ENCODE peak calls at places on chromosomes 4 and X, in nine cellular contexts. A is CD4-positive, alpha-beta T cell; S is A549; Y is breast epithelium; B is body of pancreas; T is ascending aorta; L is IMR-90; D is hepatocyte; O is caudate nucleus. R is an unnamed sample.
A peak's percentile ranks its signal among the peaks of the same experiment; 100 is the strongest.

GRCh38 chrX:18542897-18543296 is 117.5 kb downstream of the CDKL5 start:
- DNase-seq in A (no peak), S (no peak), Y (no peak), B (no peak), T (no peak), L (no peak), D (no peak), O (no peak), R (no peak)

GRCh38 chr4:42282081-42282901 is 115.0 kb upstream of the SHISA3 start:
- DNase-seq in A (no peak), S (peak; percentile 47), Y (no peak), B (peak; percentile 49), T (no peak), L (peak; percentile 68), D (peak; percentile 93), O (no peak), R (no peak)

GRCh38 chr4:120731561-120731960 is 191.0 kb downstream of the PRDM5 start:
- DNase-seq in A (no peak), S (no peak), Y (no peak), B (no peak), T (no peak), L (peak; percentile 18), D (no peak), O (no peak), R (no peak)

GRCh38 chr4:5446595-5446994 is 261.8 kb downstream of the EVC2 start:
- DNase-seq in A (no peak), S (no peak), Y (peak; percentile 43), B (no peak), T (no peak), L (no peak), D (no peak), O (no peak), R (no peak)

GRCh38 chr4:108193891-108194672 is 25.4 kb upstream of the LEF1 start:
- DNase-seq in A (no peak), S (no peak), Y (no peak), B (no peak), T (no peak), L (no peak), D (no peak), O (no peak), R (no peak)

GRCh38 chr4:41538017-41538733 is at the start of gene LIMCH1:
- DNase-seq in A (no peak), S (no peak), Y (no peak), B (peak; percentile 7), T (peak; percentile 62), L (no peak), D (no peak), O (no peak), R (peak; percentile 65)

GRCh38 chr4:172708184-172708583 is 460.4 kb upstream of the GALNT7 start:
- DNase-seq in A (no peak), S (no peak), Y (no peak), B (no peak), T (no peak), L (no peak), D (peak; percentile 15), O (no peak), R (no peak)

GRCh38 chr4:173257732-173258717 is 76.1 kb downstream of the HMGB2 start:
- DNase-seq in A (peak; percentile 50), S (peak; percentile 5), Y (no peak), B (peak; percentile 65), T (no peak), L (peak; percentile 74), D (peak; percentile 75), O (no peak), R (no peak)

GRCh38 chrX:134572816-134573682 is 85.2 kb downstream of the PLAC1 start:
- DNase-seq in A (no peak), S (peak; percentile 18), Y (no peak), B (no peak), T (no peak), L (peak; percentile 48), D (no peak), O (no peak), R (no peak)

GRCh38 chr4:38675167-38676121 is 11.4 kb downstream of the KLF3 start:
- DNase-seq in A (peak; percentile 78), S (peak; percentile 36), Y (peak; percentile 66), B (peak; percentile 89), T (no peak), L (peak; percentile 88), D (peak; percentile 90), O (no peak), R (peak; percentile 63)

GRCh38 chr4:124423160-124423559 is 289.4 kb downstream of the ANKRD50 start:
- DNase-seq in A (no peak), S (no peak), Y (no peak), B (no peak), T (no peak), L (peak; percentile 65), D (peak; percentile 27), O (no peak), R (no peak)

GRCh38 chr4:5553801-5554200 is 154.6 kb downstream of the EVC2 start:
- DNase-seq in A (no peak), S (no peak), Y (no peak), B (no peak), T (no peak), L (no peak), D (no peak), O (no peak), R (no peak)

GRCh38 chr4:61320154-61320553 is 120.0 kb downstream of the ADGRL3 start:
- DNase-seq in A (no peak), S (no peak), Y (no peak), B (no peak), T (no peak), L (peak; percentile 8), D (no peak), O (no peak), R (no peak)

GRCh38 chrX:47234583-47234982 is 1.8 kb downstream of the USP11 start:
- DNase-seq in A (no peak), S (no peak), Y (no peak), B (no peak), T (no peak), L (peak; percentile 52), D (no peak), O (no peak), R (no peak)

GRCh38 chr4:40240040-40240653 is 43.3 kb downstream of the RHOH start:
- DNase-seq in A (no peak), S (no peak), Y (no peak), B (no peak), T (no peak), L (peak; percentile 11), D (no peak), O (no peak), R (no peak)

GRCh38 chr4:3639613-3640586 is 107.7 kb upstream of the LRPAP1 start:
- DNase-seq in A (no peak), S (no peak), Y (no peak), B (no peak), T (no peak), L (no peak), D (no peak), O (no peak), R (no peak)

GRCh38 chr4:84146300-84146942 is 352.7 kb downstream of the NKX6-1 start:
- DNase-seq in A (no peak), S (no peak), Y (no peak), B (no peak), T (no peak), L (no peak), D (no peak), O (no peak), R (no peak)

DNA sequence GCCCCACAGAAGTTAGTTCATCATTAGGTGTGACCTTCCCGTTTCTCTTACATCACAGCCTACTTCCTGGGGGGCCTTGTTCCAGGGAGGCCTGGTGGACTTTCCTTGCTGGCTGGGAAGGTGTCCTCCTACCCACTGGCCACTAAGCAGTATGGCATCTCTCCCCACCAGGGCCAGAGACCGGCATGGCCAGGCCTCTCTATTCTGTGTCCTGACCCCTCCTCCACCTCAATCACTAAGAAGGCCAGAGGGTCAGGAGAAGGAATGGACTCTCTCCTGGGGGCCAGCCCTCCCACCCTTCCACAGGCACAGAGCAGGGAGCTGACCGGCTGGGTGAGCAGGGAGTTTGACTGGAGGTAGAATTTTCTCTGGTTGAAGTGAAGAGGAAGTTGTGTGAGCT is 81.9 kb downstream of the PJA1 start:
- DNase-seq in A (no peak), S (no peak), Y (no peak), B (no peak), T (no peak), L (no peak), D (no peak), O (no peak), R (no peak)
- H3K27ac ChIP-seq in A (no peak overlapping the region), S (no peak overlapping the region), Y (no peak overlapping the region), B (no peak overlapping the region), T (no peak overlapping the region), L (no peak overlapping the region), D (peak overlapping the region; percentile 52), O (no peak overlapping the region), R (no peak overlapping the region)

GRCh38 chrX:48590203-48591103 is 6.8 kb upstream of the WDR13 start:
- DNase-seq in A (no peak), S (no peak), Y (no peak), B (no peak), T (no peak), L (no peak), D (no peak), O (no peak), R (no peak)
- H3K27ac ChIP-seq in A (no peak overlapping the region), S (no peak overlapping the region), Y (peak overlapping the region; percentile 75), B (peak overlapping the region; percentile 89), T (no peak overlapping the region), L (no peak overlapping the region), D (peak overlapping the region; percentile 71), O (peak overlapping the region; percentile 6), R (no peak overlapping the region)

GRCh38 chr4:25321703-25322102 is 9.1 kb downstream of the ZCCHC4 start:
- DNase-seq in A (no peak), S (no peak), Y (no peak), B (no peak), T (no peak), L (no peak), D (no peak), O (no peak), R (no peak)
- H3K27ac ChIP-seq in A (no peak overlapping the region), S (peak overlapping the region; percentile 88), Y (no peak overlapping the region), B (no peak overlapping the region), T (no peak overlapping the region), L (no peak overlapping the region), D (no peak overlapping the region), O (no peak overlapping the region), R (no peak overlapping the region)

GRCh38 chr4:23685481-23685880 is 204.4 kb downstream of the PPARGC1A start:
- DNase-seq in A (no peak), S (no peak), Y (no peak), B (no peak), T (no peak), L (no peak), D (no peak), O (no peak), R (no peak)
- H3K27ac ChIP-seq in A (no peak overlapping the region), S (no peak overlapping the region), Y (no peak overlapping the region), B (no peak overlapping the region), T (no peak overlapping the region), L (no peak overlapping the region), D (no peak overlapping the region), O (no peak overlapping the region), R (no peak overlapping the region)

GRCh38 chr4:37662306-37662705 is 23.9 kb downstream of the RELL1 start:
- DNase-seq in A (no peak), S (no peak), Y (no peak), B (no peak), T (no peak), L (no peak), D (no peak), O (no peak), R (no peak)
- H3K27ac ChIP-seq in A (no peak overlapping the region), S (peak overlapping the region; percentile 89), Y (peak overlapping the region; percentile 15), B (no peak overlapping the region), T (no peak overlapping the region), L (no peak overlapping the region), D (no peak overlapping the region), O (no peak overlapping the region), R (no peak overlapping the region)

R was measured in thoracic aorta.